ENCODE peak calls at places on chromosomes 12 and 14, in seven cellular contexts. F is breast epithelium, D is coronary artery, J is dorsolateral prefrontal cortex, X is neuronal stem cell, T is epithelial cell of prostate, H is H9. E is an unnamed sample.
A peak's percentile ranks its signal among the peaks of the same experiment; 100 is the strongest.

GRCh38 chr14:68604361-68604730 is 188.5 kb downstream of the ZFP36L1 start:
- DNase-seq in F (no peak), D (no peak), J (no peak), X (no peak), T (no peak), H (no peak), E (no peak)

GRCh38 chr14:101500681-101501080 is 60.6 kb upstream of the DIO3 start:
- DNase-seq in F (no peak), D (peak; percentile 33), J (peak; percentile 6), X (no peak), T (no peak), H (peak; percentile 14), E (no peak)

GRCh38 chr12:63875703-63876102 is 31.2 kb downstream of the SRGAP1 start:
- DNase-seq in F (no peak), D (no peak), J (no peak), X (no peak), T (no peak), H (no peak), E (no peak)

GRCh38 chr14:103770902-103771301 is 55.3 kb downstream of the ZFYVE21 start:
- DNase-seq in F (no peak), D (no peak), J (no peak), X (no peak), T (no peak), H (no peak), E (no peak)

GRCh38 chr12:132771126-132771838 is 9.7 kb upstream of the ANKLE2 start:
- DNase-seq in F (no peak), D (no peak), J (no peak), X (no peak), T (no peak), H (no peak), E (no peak)

GRCh38 chr14:102949062-102949800 is 26.8 kb downstream of the AMN start:
- DNase-seq in F (no peak), D (no peak), J (no peak), X (no peak), T (no peak), H (no peak), E (no peak)

GRCh38 chr12:108724054-108724889 is 7.0 kb downstream of the CORO1C start:
- DNase-seq in F (no peak), D (no peak), J (no peak), X (no peak), T (no peak), H (peak; percentile 20), E (peak; percentile 63)

GRCh38 chr14:62143235-62143634 is 381.0 kb downstream of the SNAPC1 start:
- DNase-seq in F (no peak), D (no peak), J (no peak), X (no peak), T (no peak), H (no peak), E (no peak)

GRCh38 chr12:56991319-56991906 is 14.9 kb downstream of the ZBTB39 start:
- DNase-seq in F (no peak), D (peak; percentile 68), J (no peak), X (no peak), T (no peak), H (peak; percentile 30), E (no peak)

GRCh38 chr12:120125792-120126634 is 9.5 kb upstream of the RAB35 start:
- DNase-seq in F (no peak), D (no peak), J (no peak), X (no peak), T (no peak), H (no peak), E (no peak)

GRCh38 chr14:89240414-89240813 is 176.6 kb downstream of the FOXN3 start:
- DNase-seq in F (no peak), D (no peak), J (no peak), X (no peak), T (no peak), H (no peak), E (no peak)

GRCh38 chr12:6792522-6793201 is 3.3 kb downstream of the CD4 start:
- DNase-seq in F (no peak), D (no peak), J (no peak), X (no peak), T (no peak), H (no peak), E (no peak)

GRCh38 chr14:78697341-78697740 is 527.2 kb downstream of the NRXN3 start:
- DNase-seq in F (no peak), D (no peak), J (no peak), X (no peak), T (no peak), H (no peak), E (no peak)

GRCh38 chr14:89641495-89642162 is 224.6 kb upstream of the FOXN3 start:
- DNase-seq in F (no peak), D (no peak), J (no peak), X (no peak), T (no peak), H (no peak), E (no peak)

GRCh38 chr14:89371600-89371999 is 45.4 kb downstream of the FOXN3 start:
- DNase-seq in F (no peak), D (peak; percentile 54), J (no peak), X (no peak), T (no peak), H (peak; percentile 39), E (no peak)

GRCh38 chr12:55720894-55721444 is 776 bp downstream of the RDH5 start:
- DNase-seq in F (peak; percentile 69), D (peak; percentile 96), J (no peak), X (no peak), T (no peak), H (peak; percentile 84), E (peak; percentile 93)

GRCh38 chr12:13175499-13175898 is 21.0 kb upstream of the EMP1 start:
- DNase-seq in F (no peak), D (no peak), J (no peak), X (no peak), T (peak; percentile 79), H (no peak), E (peak; percentile 72)

GRCh38 chr12:11868027-11868426 is 202.7 kb upstream of the BCL2L14 start:
- DNase-seq in F (no peak), D (no peak), J (no peak), X (no peak), T (no peak), H (no peak), E (no peak)

GRCh38 chr12:2666411-2666810 is 128.4 kb upstream of the FKBP4 start:
- DNase-seq in F (no peak), D (peak; percentile 35), J (no peak), X (no peak), T (no peak), H (peak; percentile 21), E (no peak)

GRCh38 chr12:70540996-70541395 is 96.2 kb downstream of the PTPRB start:
- DNase-seq in F (no peak), D (no peak), J (no peak), X (no peak), T (no peak), H (no peak), E (no peak)

DNA sequence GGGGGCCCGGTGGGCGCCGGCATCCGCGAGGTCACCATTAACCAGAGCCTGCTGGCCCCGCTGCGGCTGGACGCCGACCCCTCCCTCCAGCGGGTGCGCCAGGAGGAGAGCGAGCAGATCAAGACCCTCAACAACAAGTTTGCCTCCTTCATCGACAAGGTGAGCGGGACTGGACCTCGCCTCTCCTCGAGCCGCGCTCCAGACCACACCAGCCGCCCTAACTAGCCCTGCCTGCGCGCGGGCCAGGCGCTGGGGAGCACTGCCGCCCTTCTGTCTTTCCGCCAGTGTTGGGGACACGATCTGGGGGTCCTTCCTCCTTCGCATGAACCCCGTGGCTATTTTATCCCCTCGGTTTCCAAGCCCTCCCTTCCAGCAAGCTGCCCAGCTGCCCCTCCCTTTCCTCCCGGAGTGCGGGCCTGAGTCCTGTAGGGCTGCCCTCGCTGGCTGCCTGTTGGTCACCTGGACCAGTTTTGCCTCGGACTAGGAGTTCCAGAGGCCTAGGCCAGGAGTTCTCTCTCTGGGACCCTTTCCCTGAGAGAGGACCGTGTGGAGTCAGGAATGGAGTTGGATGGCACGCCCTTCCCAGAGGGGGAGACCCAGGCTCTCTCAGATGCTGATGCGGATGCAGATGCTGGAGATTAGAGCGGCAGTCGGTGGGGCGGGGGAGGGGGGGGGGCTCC is 559 bp downstream of the KRT7 start:
- DNase-seq in F (no peak), D (no peak), J (no peak), X (no peak), T (no peak), H (peak; percentile 60), E (no peak)
- H3K27ac ChIP-seq in F (peak overlapping the region; percentile 98), D (no peak overlapping the region), J (no peak overlapping the region), X (no peak overlapping the region), T (peak overlapping the region; percentile 98), H (no peak overlapping the region), E (peak overlapping the region; percentile 97)

GRCh38 chr14:69643430-69644200 is 32.2 kb downstream of the SUSD6 start:
- DNase-seq in F (peak; percentile 83), D (no peak), J (no peak), X (no peak), T (peak; percentile 98), H (no peak), E (peak; percentile 88)
- H3K27ac ChIP-seq in F (peak overlapping the region; percentile 91), D (no peak overlapping the region), J (no peak overlapping the region), X (no peak overlapping the region), T (peak overlapping the region; percentile 85), H (no peak overlapping the region), E (peak overlapping the region; percentile 77)

GRCh38 chr12:124372831-124373230 is 77.9 kb downstream of the RFLNA start:
- DNase-seq in F (no peak), D (no peak), J (no peak), X (no peak), T (no peak), H (no peak), E (no peak)
- H3K27ac ChIP-seq in F (peak overlapping the region; percentile 95), D (no peak overlapping the region), J (no peak overlapping the region), X (no peak overlapping the region), T (no peak overlapping the region), H (no peak overlapping the region), E (no peak overlapping the region)

GRCh38 chr12:118187746-118188390 is 51.9 kb downstream of the PEBP1 start:
- DNase-seq in F (no peak), D (no peak), J (no peak), X (no peak), T (no peak), H (no peak), E (no peak)
- H3K27ac ChIP-seq in F (no peak overlapping the region), D (no peak overlapping the region), J (peak overlapping the region; percentile 84), X (no peak overlapping the region), T (peak overlapping the region; percentile 6), H (no peak overlapping the region), E (no peak overlapping the region)